ENCODE peak calls at places on chromosomes 1 and 21, in six cellular contexts. One of them, this sample, is unnamed.

GRCh38 chr1:236615399-236616148 is 11.3 kb upstream of the HEATR1 start:
- DNase-seq in tibial nerve: no peak
- DNase-seq in CD8-positive, alpha-beta memory T cell: no peak
- DNase-seq in HFFc6: no peak
- DNase-seq in GOT3: no peak
- DNase-seq in kidney tubule cell: no peak
- DNase-seq in this sample: no peak

GRCh38 chr1:6569033-6569432 is 10.8 kb upstream of the ZBTB48 start:
- DNase-seq in CD8-positive, alpha-beta memory T cell: no peak
- DNase-seq in GOT3: no peak
- DNase-seq in kidney tubule cell: no peak
- DNase-seq in tibial nerve: no peak
- DNase-seq in HFFc6: no peak
- DNase-seq in this sample: no peak

GRCh38 chr1:31714442-31715096 is 10.8 kb upstream of the COL16A1 start:
- DNase-seq in kidney tubule cell: peak; percentile 34
- DNase-seq in tibial nerve: peak; percentile 57
- DNase-seq in HFFc6: peak; percentile 63
- DNase-seq in GOT3: no peak
- DNase-seq in CD8-positive, alpha-beta memory T cell: no peak
- DNase-seq in this sample: peak; percentile 31

GRCh38 chr1:19443321-19443720 is 42.0 kb downstream of the CAPZB start:
- DNase-seq in HFFc6: no peak
- DNase-seq in tibial nerve: no peak
- DNase-seq in CD8-positive, alpha-beta memory T cell: no peak
- DNase-seq in GOT3: no peak
- DNase-seq in kidney tubule cell: no peak
- DNase-seq in this sample: no peak

GRCh38 chr1:156697481-156697880 is 7.9 kb downstream of the CRABP2 start:
- DNase-seq in tibial nerve: no peak
- DNase-seq in CD8-positive, alpha-beta memory T cell: no peak
- DNase-seq in kidney tubule cell: peak; percentile 49
- DNase-seq in GOT3: no peak
- DNase-seq in HFFc6: no peak
- DNase-seq in this sample: no peak

GRCh38 chr1:6234502-6235295 is 1.1 kb downstream of the ICMT start:
- DNase-seq in kidney tubule cell: no peak
- DNase-seq in HFFc6: peak; percentile 11
- DNase-seq in tibial nerve: no peak
- DNase-seq in CD8-positive, alpha-beta memory T cell: no peak
- DNase-seq in GOT3: no peak
- DNase-seq in this sample: no peak

GRCh38 chr1:150420560-150421265 is 56.8 kb downstream of the RPRD2 start:
- DNase-seq in GOT3: no peak
- DNase-seq in kidney tubule cell: no peak
- DNase-seq in HFFc6: peak; percentile 14
- DNase-seq in tibial nerve: peak; percentile 16
- DNase-seq in CD8-positive, alpha-beta memory T cell: no peak
- DNase-seq in this sample: no peak

GRCh38 chr1:205969229-205969628 is 26.0 kb upstream of the SLC26A9 start:
- DNase-seq in CD8-positive, alpha-beta memory T cell: no peak
- DNase-seq in GOT3: no peak
- DNase-seq in tibial nerve: no peak
- DNase-seq in kidney tubule cell: no peak
- DNase-seq in HFFc6: no peak
- DNase-seq in this sample: no peak

GRCh38 chr1:107529511-107530149 is 388.8 kb downstream of the NTNG1 start:
- DNase-seq in HFFc6: peak; percentile 19
- DNase-seq in tibial nerve: peak; percentile 18
- DNase-seq in kidney tubule cell: peak; percentile 70
- DNase-seq in GOT3: no peak
- DNase-seq in CD8-positive, alpha-beta memory T cell: no peak
- DNase-seq in this sample: no peak

GRCh38 chr21:42806489-42807140 is 72.7 kb downstream of the WDR4 start:
- DNase-seq in HFFc6: no peak
- DNase-seq in CD8-positive, alpha-beta memory T cell: no peak
- DNase-seq in kidney tubule cell: no peak
- DNase-seq in tibial nerve: no peak
- DNase-seq in GOT3: no peak
- DNase-seq in this sample: no peak

GRCh38 chr1:2003564-2004131 is at the start of gene CFAP74:
- DNase-seq in GOT3: no peak
- DNase-seq in tibial nerve: no peak
- DNase-seq in HFFc6: no peak
- DNase-seq in kidney tubule cell: peak; percentile 30
- DNase-seq in CD8-positive, alpha-beta memory T cell: no peak
- DNase-seq in this sample: no peak

GRCh38 chr1:4964634-4965345 is 310.4 kb downstream of the AJAP1 start:
- DNase-seq in kidney tubule cell: no peak
- DNase-seq in HFFc6: no peak
- DNase-seq in GOT3: no peak
- DNase-seq in CD8-positive, alpha-beta memory T cell: no peak
- DNase-seq in tibial nerve: no peak
- DNase-seq in this sample: no peak

GRCh38 chr1:65009724-65010420 is 43.5 kb upstream of the JAK1 start:
- DNase-seq in HFFc6: no peak
- DNase-seq in CD8-positive, alpha-beta memory T cell: no peak
- DNase-seq in GOT3: no peak
- DNase-seq in tibial nerve: no peak
- DNase-seq in kidney tubule cell: no peak
- DNase-seq in this sample: no peak

GRCh38 chr21:27820342-27820741 is 853.5 kb upstream of the ADAMTS5 start:
- DNase-seq in HFFc6: no peak
- DNase-seq in kidney tubule cell: no peak
- DNase-seq in CD8-positive, alpha-beta memory T cell: no peak
- DNase-seq in GOT3: no peak
- DNase-seq in tibial nerve: no peak
- DNase-seq in this sample: no peak

GRCh38 chr1:37474697-37475379 is 458 bp downstream of the ZC3H12A start:
- DNase-seq in kidney tubule cell: no peak
- DNase-seq in CD8-positive, alpha-beta memory T cell: no peak
- DNase-seq in HFFc6: peak; percentile 51
- DNase-seq in GOT3: no peak
- DNase-seq in tibial nerve: no peak
- DNase-seq in this sample: no peak

GRCh38 chr1:27109103-27109822 is 45.7 kb downstream of the SLC9A1 start:
- DNase-seq in tibial nerve: no peak
- DNase-seq in kidney tubule cell: no peak
- DNase-seq in CD8-positive, alpha-beta memory T cell: no peak
- DNase-seq in HFFc6: peak; percentile 26
- DNase-seq in GOT3: no peak
- DNase-seq in this sample: peak; percentile 17

GRCh38 chr1:99507906-99508732 is 137.8 kb upstream of the PALMD start:
- DNase-seq in GOT3: no peak
- DNase-seq in kidney tubule cell: no peak
- DNase-seq in HFFc6: no peak
- DNase-seq in tibial nerve: no peak
- DNase-seq in CD8-positive, alpha-beta memory T cell: no peak
- DNase-seq in this sample: no peak

GRCh38 chr1:116855788-116856187 is 53.9 kb upstream of the PTGFRN start:
- DNase-seq in kidney tubule cell: no peak
- DNase-seq in tibial nerve: no peak
- DNase-seq in HFFc6: peak; percentile 42
- DNase-seq in GOT3: no peak
- DNase-seq in CD8-positive, alpha-beta memory T cell: no peak
- DNase-seq in this sample: no peak

GRCh38 chr1:168509204-168509603 is 34.6 kb downstream of the XCL2 start:
- DNase-seq in GOT3: no peak
- DNase-seq in CD8-positive, alpha-beta memory T cell: no peak
- DNase-seq in kidney tubule cell: peak; percentile 39
- DNase-seq in tibial nerve: no peak
- DNase-seq in HFFc6: no peak
- DNase-seq in this sample: no peak

GRCh38 chr1:174712541-174712940 is 264.8 kb downstream of the GPR52 start:
- DNase-seq in kidney tubule cell: no peak
- DNase-seq in CD8-positive, alpha-beta memory T cell: no peak
- DNase-seq in tibial nerve: no peak
- DNase-seq in HFFc6: no peak
- DNase-seq in GOT3: no peak
- DNase-seq in this sample: no peak

GRCh38 chr1:107318932-107319331 is 178.1 kb downstream of the NTNG1 start:
- DNase-seq in kidney tubule cell: no peak
- DNase-seq in GOT3: no peak
- DNase-seq in HFFc6: no peak
- DNase-seq in tibial nerve: no peak
- DNase-seq in CD8-positive, alpha-beta memory T cell: no peak
- DNase-seq in this sample: no peak

GRCh38 chr1:17233675-17234074 is 15.2 kb upstream of the PADI3 start:
- DNase-seq in CD8-positive, alpha-beta memory T cell: no peak
- DNase-seq in HFFc6: peak; percentile 94
- DNase-seq in kidney tubule cell: peak; percentile 100
- DNase-seq in GOT3: peak; percentile 43
- DNase-seq in tibial nerve: peak; percentile 7
- DNase-seq in this sample: no peak

GRCh38 chr1:1989759-1990158 is 13.8 kb downstream of the CFAP74 start:
- DNase-seq in tibial nerve: no peak
- DNase-seq in HFFc6: no peak
- DNase-seq in CD8-positive, alpha-beta memory T cell: no peak
- DNase-seq in kidney tubule cell: no peak
- DNase-seq in GOT3: no peak
- DNase-seq in this sample: no peak

GRCh38 chr21:42176864-42177263 is 42.1 kb upstream of the ABCG1 start:
- DNase-seq in kidney tubule cell: no peak
- DNase-seq in tibial nerve: no peak
- DNase-seq in CD8-positive, alpha-beta memory T cell: no peak
- DNase-seq in HFFc6: no peak
- DNase-seq in GOT3: no peak
- DNase-seq in this sample: no peak

GRCh38 chr1:94528271-94528670 is 13.3 kb downstream of the F3 start:
- DNase-seq in GOT3: no peak
- DNase-seq in HFFc6: peak; percentile 57
- DNase-seq in tibial nerve: no peak
- DNase-seq in kidney tubule cell: no peak
- DNase-seq in CD8-positive, alpha-beta memory T cell: no peak
- DNase-seq in this sample: no peak

GRCh38 chr1:36644556-36644955 is 161.8 kb upstream of the CSF3R start:
- DNase-seq in CD8-positive, alpha-beta memory T cell: no peak
- DNase-seq in HFFc6: no peak
- DNase-seq in tibial nerve: no peak
- DNase-seq in GOT3: no peak
- DNase-seq in kidney tubule cell: no peak
- DNase-seq in this sample: no peak

GRCh38 chr1:46798820-46799219 is at the start of gene CYP4B1:
- DNase-seq in HFFc6: no peak
- DNase-seq in GOT3: no peak
- DNase-seq in kidney tubule cell: no peak
- DNase-seq in tibial nerve: peak; percentile 88
- DNase-seq in CD8-positive, alpha-beta memory T cell: no peak
- DNase-seq in this sample: no peak

GRCh38 chr1:11025618-11026017 is 13.2 kb downstream of the TARDBP start:
- DNase-seq in tibial nerve: no peak
- DNase-seq in kidney tubule cell: no peak
- DNase-seq in GOT3: no peak
- DNase-seq in CD8-positive, alpha-beta memory T cell: no peak
- DNase-seq in HFFc6: no peak
- DNase-seq in this sample: no peak

GRCh38 chr1:228015276-228016180 is 8.7 kb downstream of the WNT3A start:
- DNase-seq in CD8-positive, alpha-beta memory T cell: no peak
- DNase-seq in GOT3: no peak
- DNase-seq in HFFc6: peak; percentile 42
- DNase-seq in tibial nerve: no peak
- DNase-seq in kidney tubule cell: peak; percentile 56
- DNase-seq in this sample: no peak

GRCh38 chr1:33966346-33967141 is 102.7 kb downstream of the HMGB4 start:
- DNase-seq in GOT3: no peak
- DNase-seq in tibial nerve: no peak
- DNase-seq in HFFc6: no peak
- DNase-seq in CD8-positive, alpha-beta memory T cell: no peak
- DNase-seq in kidney tubule cell: no peak
- DNase-seq in this sample: no peak

GRCh38 chr1:230610589-230610988 is 31.7 kb upstream of the COG2 start:
- DNase-seq in GOT3: no peak
- DNase-seq in CD8-positive, alpha-beta memory T cell: no peak
- DNase-seq in kidney tubule cell: no peak
- DNase-seq in tibial nerve: no peak
- DNase-seq in HFFc6: no peak
- DNase-seq in this sample: no peak

GRCh38 chr1:176829261-176829976 is 335.1 kb downstream of the ASTN1 start:
- DNase-seq in kidney tubule cell: peak; percentile 4
- DNase-seq in HFFc6: no peak
- DNase-seq in tibial nerve: no peak
- DNase-seq in GOT3: no peak
- DNase-seq in CD8-positive, alpha-beta memory T cell: no peak
- DNase-seq in this sample: no peak

GRCh38 chr1:172894345-172895049 is 156.2 kb downstream of the TNFSF18 start:
- DNase-seq in kidney tubule cell: no peak
- DNase-seq in CD8-positive, alpha-beta memory T cell: no peak
- DNase-seq in tibial nerve: no peak
- DNase-seq in HFFc6: no peak
- DNase-seq in GOT3: no peak
- DNase-seq in this sample: no peak

GRCh38 chr1:147627435-147628110 is 42.8 kb downstream of the ACP6 start:
- DNase-seq in tibial nerve: peak; percentile 47
- DNase-seq in kidney tubule cell: peak; percentile 58
- DNase-seq in CD8-positive, alpha-beta memory T cell: peak; percentile 44
- DNase-seq in HFFc6: peak; percentile 25
- DNase-seq in GOT3: no peak
- DNase-seq in this sample: no peak